ENCODE peak calls at places on chromosomes 3 and 15, in ten cellular contexts. E is CD4-positive, CD25-positive, alpha-beta regulatory T cell; D is GM23338; S is lung; M is lower lobe of right lung; Q is tibial artery; X is breast epithelium; I is RWPE1; N is A549; R is esophagus squamous epithelium. Z is an unnamed sample.

GRCh38 chr3:190092250-190092649 is 28.4 kb downstream of the P3H2 start:
- DNase-seq in E (no peak), D (no peak), S (no peak), M (no peak), Q (no peak), X (no peak), I (peak; percentile 42), N (no peak), R (no peak), Z (no peak)

GRCh38 chr3:186824430-186825139 is 17.9 kb upstream of the ADIPOQ start:
- DNase-seq in E (no peak), D (peak; percentile 20), S (no peak), M (no peak), Q (no peak), X (no peak), I (no peak), N (no peak), R (no peak), Z (no peak)

GRCh38 chr3:189557824-189558223 is 73.4 kb upstream of the TP63 start:
- DNase-seq in E (no peak), D (no peak), S (no peak), M (no peak), Q (no peak), X (no peak), I (no peak), N (no peak), R (no peak), Z (no peak)

GRCh38 chr3:149765762-149766334 is 13.6 kb upstream of the COMMD2 start:
- DNase-seq in E (peak; percentile 11), D (peak; percentile 55), S (no peak), M (no peak), Q (no peak), X (no peak), I (peak; percentile 9), N (no peak), R (no peak), Z (no peak)

GRCh38 chr15:89358755-89359439 is 24.3 kb upstream of the POLG start:
- DNase-seq in E (peak; percentile 81), D (peak; percentile 71), S (peak; percentile 74), M (peak; percentile 85), Q (peak; percentile 51), X (peak; percentile 76), I (peak; percentile 84), N (peak; percentile 94), R (peak; percentile 11), Z (no peak)

GRCh38 chr3:47440131-47440530 is 35.6 kb downstream of the SCAP start:
- DNase-seq in E (no peak), D (peak; percentile 53), S (no peak), M (no peak), Q (no peak), X (no peak), I (no peak), N (no peak), R (no peak), Z (no peak)

GRCh38 chr3:194323785-194324735 is 27.1 kb downstream of the CPN2 start:
- DNase-seq in E (peak; percentile 48), D (peak; percentile 31), S (no peak), M (no peak), Q (no peak), X (peak; percentile 78), I (peak; percentile 64), N (peak; percentile 74), R (no peak), Z (peak; percentile 68)

GRCh38 chr15:62452656-62453055 is 287.6 kb upstream of the C2CD4B start:
- DNase-seq in E (no peak), D (no peak), S (no peak), M (no peak), Q (no peak), X (no peak), I (no peak), N (no peak), R (no peak), Z (no peak)

GRCh38 chr15:82100116-82100795 is 54.4 kb upstream of the MEX3B start:
- DNase-seq in E (no peak), D (peak; percentile 46), S (no peak), M (no peak), Q (no peak), X (no peak), I (no peak), N (no peak), R (no peak), Z (no peak)

GRCh38 chr15:68640791-68641331 is 62.1 kb downstream of the CORO2B start:
- DNase-seq in E (no peak), D (no peak), S (no peak), M (no peak), Q (no peak), X (peak; percentile 50), I (peak; percentile 94), N (no peak), R (no peak), Z (peak; percentile 66)

GRCh38 chr3:69079269-69080159 is 651 bp downstream of the UBA3 start:
- DNase-seq in E (no peak), D (peak; percentile 44), S (no peak), M (no peak), Q (no peak), X (no peak), I (peak; percentile 14), N (no peak), R (no peak), Z (no peak)

GRCh38 chr3:16474304-16474703 is 39.2 kb downstream of the RFTN1 start:
- DNase-seq in E (no peak), D (no peak), S (no peak), M (no peak), Q (no peak), X (no peak), I (no peak), N (no peak), R (no peak), Z (no peak)

GRCh38 chr3:32398531-32398930 is 6.9 kb downstream of the CMTM7 start:
- DNase-seq in E (no peak), D (no peak), S (no peak), M (peak; percentile 79), Q (peak; percentile 55), X (no peak), I (no peak), N (no peak), R (no peak), Z (no peak)

GRCh38 chr15:99504823-99505551 is 60.8 kb upstream of the MEF2A start:
- DNase-seq in E (no peak), D (peak; percentile 12), S (no peak), M (no peak), Q (no peak), X (no peak), I (peak; percentile 40), N (no peak), R (no peak), Z (no peak)

DNA sequence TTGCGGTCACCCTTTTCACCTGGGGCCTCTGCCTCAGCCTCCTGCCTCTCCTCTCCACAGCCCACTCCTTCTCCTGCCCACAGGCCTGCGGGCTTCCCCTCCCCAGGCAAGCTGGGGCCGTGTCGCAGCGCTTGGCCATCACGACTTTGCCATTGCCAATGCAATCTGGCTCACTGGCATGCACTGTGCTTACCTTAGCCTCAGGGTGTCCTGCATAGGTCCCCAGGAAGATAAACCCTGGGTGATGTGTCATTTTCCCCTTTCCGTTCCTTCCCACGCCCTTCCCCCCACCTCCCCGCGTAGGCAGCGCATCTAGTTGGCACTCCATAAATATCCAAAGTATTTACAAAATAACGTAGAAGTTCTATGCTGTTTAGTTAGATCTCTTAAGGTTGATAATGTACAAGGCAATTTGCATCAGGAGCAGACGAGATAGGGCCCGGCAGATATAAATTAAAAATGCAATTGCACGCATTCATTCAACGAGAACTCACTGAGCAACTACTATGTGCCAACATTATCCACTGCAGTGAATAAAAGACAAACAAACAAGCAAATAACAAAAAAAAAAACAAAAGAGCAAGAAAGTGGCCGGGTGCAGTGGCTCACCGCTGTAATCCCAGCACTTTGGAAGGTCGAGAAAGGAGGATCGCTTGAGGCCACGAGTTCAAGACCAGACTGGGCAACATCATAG is 973 bp upstream of the COPG1 start:
- DNase-seq in E (no peak), D (no peak), S (no peak), M (no peak), Q (no peak), X (no peak), I (no peak), N (no peak), R (no peak), Z (no peak)
- H3K27ac ChIP-seq in E (peak overlapping the region; percentile 83), D (no peak overlapping the region), S (peak overlapping the region; percentile 91), M (peak overlapping the region; percentile 97), Q (peak overlapping the region; percentile 89), X (peak overlapping the region; percentile 33), I (peak overlapping the region; percentile 82), N (peak overlapping the region; percentile 95), R (peak overlapping the region; percentile 92), Z (peak overlapping the region; percentile 59)

GRCh38 chr15:67192185-67192584 is 62.3 kb downstream of the AAGAB start:
- DNase-seq in E (no peak), D (no peak), S (no peak), M (no peak), Q (no peak), X (no peak), I (no peak), N (no peak), R (no peak), Z (no peak)
- H3K27ac ChIP-seq in E (no peak overlapping the region), D (no peak overlapping the region), S (no peak overlapping the region), M (no peak overlapping the region), Q (peak overlapping the region; percentile 53), X (peak overlapping the region; percentile 14), I (peak overlapping the region; percentile 10), N (no peak overlapping the region), R (no peak overlapping the region), Z (no peak overlapping the region)

GRCh38 chr15:37221671-37222207 is 121.4 kb upstream of the MEIS2 start:
- DNase-seq in E (no peak), D (no peak), S (no peak), M (no peak), Q (no peak), X (no peak), I (no peak), N (no peak), R (no peak), Z (no peak)
- H3K27ac ChIP-seq in E (no peak overlapping the region), D (no peak overlapping the region), S (no peak overlapping the region), M (no peak overlapping the region), Q (no peak overlapping the region), X (no peak overlapping the region), I (no peak overlapping the region), N (no peak overlapping the region), R (no peak overlapping the region), Z (no peak overlapping the region)

GRCh38 chr15:44081223-44082013 is 113.7 kb downstream of the FRMD5 start:
- DNase-seq in E (no peak), D (no peak), S (no peak), M (no peak), Q (no peak), X (no peak), I (no peak), N (no peak), R (no peak), Z (no peak)

GRCh38 chr15:44082558-44083151 is 112.4 kb downstream of the FRMD5 start:
- DNase-seq in E (no peak), D (no peak), S (no peak), M (no peak), Q (no peak), X (no peak), I (no peak), N (no peak), R (no peak), Z (no peak)

GRCh38 chr15:44084171-44084570 is 110.9 kb downstream of the FRMD5 start:
- DNase-seq in E (no peak), D (no peak), S (no peak), M (no peak), Q (no peak), X (no peak), I (no peak), N (no peak), R (no peak), Z (no peak)

GRCh38 chr15:44087578-44088190 is 107.4 kb downstream of the FRMD5 start:
- DNase-seq in E (no peak), D (no peak), S (no peak), M (no peak), Q (no peak), X (no peak), I (peak; percentile 85), N (peak; percentile 47), R (no peak), Z (peak; percentile 52)

GRCh38 chr15:44084728-44085127 is 110.3 kb downstream of the FRMD5 start:
- DNase-seq in E (no peak), D (no peak), S (no peak), M (no peak), Q (no peak), X (no peak), I (no peak), N (no peak), R (no peak), Z (no peak)
- H3K27ac ChIP-seq in E (no peak overlapping the region), D (no peak overlapping the region), S (no peak overlapping the region), M (no peak overlapping the region), Q (no peak overlapping the region), X (no peak overlapping the region), I (no peak overlapping the region), N (no peak overlapping the region), R (no peak overlapping the region), Z (peak overlapping the region; percentile 25)

Z was measured in epithelial cell of prostate.